ENCODE peak calls at places on chromosomes 4 and X, in ten cellular contexts. One of them, this sample, is unnamed.

GRCh38 chr4:83561381-83561780 is 25.5 kb downstream of the GPAT3 start:
- DNase-seq in AG04450: no peak
- DNase-seq in prostate gland: no peak
- DNase-seq in HL-60: peak; percentile 46
- DNase-seq in CD8-positive, alpha-beta T cell: no peak
- DNase-seq in fibroblast of lung: peak; percentile 71
- DNase-seq in hepatocyte: no peak
- DNase-seq in ovary: no peak
- DNase-seq in left ventricle myocardium inferior: no peak
- DNase-seq in suprapubic skin: no peak
- DNase-seq in this sample: no peak

GRCh38 chrX:18789916-18790315 is 82.5 kb downstream of the PPEF1 start:
- DNase-seq in AG04450: no peak
- DNase-seq in prostate gland: no peak
- DNase-seq in HL-60: no peak
- DNase-seq in CD8-positive, alpha-beta T cell: no peak
- DNase-seq in fibroblast of lung: no peak
- DNase-seq in hepatocyte: no peak
- DNase-seq in ovary: no peak
- DNase-seq in left ventricle myocardium inferior: no peak
- DNase-seq in suprapubic skin: no peak
- DNase-seq in this sample: no peak

GRCh38 chrX:13059269-13059668 is 14.8 kb upstream of the FAM9C start:
- DNase-seq in AG04450: no peak
- DNase-seq in prostate gland: no peak
- DNase-seq in HL-60: no peak
- DNase-seq in CD8-positive, alpha-beta T cell: no peak
- DNase-seq in fibroblast of lung: no peak
- DNase-seq in hepatocyte: no peak
- DNase-seq in ovary: no peak
- DNase-seq in left ventricle myocardium inferior: no peak
- DNase-seq in suprapubic skin: no peak
- DNase-seq in this sample: no peak

GRCh38 chrX:132748909-132749308 is 209.5 kb downstream of the HS6ST2 start:
- DNase-seq in AG04450: no peak
- DNase-seq in prostate gland: no peak
- DNase-seq in HL-60: no peak
- DNase-seq in CD8-positive, alpha-beta T cell: no peak
- DNase-seq in fibroblast of lung: no peak
- DNase-seq in hepatocyte: no peak
- DNase-seq in ovary: no peak
- DNase-seq in left ventricle myocardium inferior: no peak
- DNase-seq in suprapubic skin: no peak
- DNase-seq in this sample: no peak

GRCh38 chrX:13386636-13387035 is 66.8 kb upstream of the ATXN3L start:
- DNase-seq in AG04450: no peak
- DNase-seq in prostate gland: no peak
- DNase-seq in HL-60: no peak
- DNase-seq in CD8-positive, alpha-beta T cell: no peak
- DNase-seq in fibroblast of lung: no peak
- DNase-seq in hepatocyte: no peak
- DNase-seq in ovary: no peak
- DNase-seq in left ventricle myocardium inferior: no peak
- DNase-seq in suprapubic skin: no peak
- DNase-seq in this sample: no peak

GRCh38 chr4:128558896-128559669 is 250.4 kb upstream of the JADE1 start:
- DNase-seq in AG04450: no peak
- DNase-seq in prostate gland: peak; percentile 34
- DNase-seq in HL-60: peak; percentile 12
- DNase-seq in CD8-positive, alpha-beta T cell: no peak
- DNase-seq in fibroblast of lung: peak; percentile 87
- DNase-seq in hepatocyte: no peak
- DNase-seq in ovary: no peak
- DNase-seq in left ventricle myocardium inferior: no peak
- DNase-seq in suprapubic skin: no peak
- DNase-seq in this sample: no peak

GRCh38 chr4:114082348-114082747 is 102.9 kb upstream of the ARSJ start:
- DNase-seq in AG04450: no peak
- DNase-seq in prostate gland: no peak
- DNase-seq in HL-60: no peak
- DNase-seq in CD8-positive, alpha-beta T cell: no peak
- DNase-seq in fibroblast of lung: peak; percentile 20
- DNase-seq in hepatocyte: no peak
- DNase-seq in ovary: no peak
- DNase-seq in left ventricle myocardium inferior: no peak
- DNase-seq in suprapubic skin: no peak
- DNase-seq in this sample: no peak

GRCh38 chrX:111823068-111823467 is 52.9 kb upstream of the TRPC5OS start:
- DNase-seq in AG04450: no peak
- DNase-seq in prostate gland: no peak
- DNase-seq in HL-60: no peak
- DNase-seq in CD8-positive, alpha-beta T cell: no peak
- DNase-seq in fibroblast of lung: no peak
- DNase-seq in hepatocyte: peak; percentile 29
- DNase-seq in ovary: no peak
- DNase-seq in left ventricle myocardium inferior: no peak
- DNase-seq in suprapubic skin: no peak
- DNase-seq in this sample: no peak

GRCh38 chr4:123581802-123582201 is 185.2 kb downstream of the SPRY1 start:
- DNase-seq in AG04450: no peak
- DNase-seq in prostate gland: no peak
- DNase-seq in HL-60: no peak
- DNase-seq in CD8-positive, alpha-beta T cell: no peak
- DNase-seq in fibroblast of lung: no peak
- DNase-seq in hepatocyte: no peak
- DNase-seq in ovary: no peak
- DNase-seq in left ventricle myocardium inferior: no peak
- DNase-seq in suprapubic skin: no peak
- DNase-seq in this sample: no peak

GRCh38 chrX:107542500-107542899 is 85.8 kb upstream of the PRPS1 start:
- DNase-seq in AG04450: no peak
- DNase-seq in prostate gland: peak; percentile 16
- DNase-seq in HL-60: no peak
- DNase-seq in CD8-positive, alpha-beta T cell: no peak
- DNase-seq in fibroblast of lung: peak; percentile 51
- DNase-seq in hepatocyte: peak; percentile 30
- DNase-seq in ovary: no peak
- DNase-seq in left ventricle myocardium inferior: no peak
- DNase-seq in suprapubic skin: no peak
- DNase-seq in this sample: peak; percentile 27

GRCh38 chrX:150371877-150372276 is 8.8 kb downstream of the MAMLD1 start:
- DNase-seq in AG04450: no peak
- DNase-seq in prostate gland: no peak
- DNase-seq in HL-60: no peak
- DNase-seq in CD8-positive, alpha-beta T cell: no peak
- DNase-seq in fibroblast of lung: no peak
- DNase-seq in hepatocyte: no peak
- DNase-seq in ovary: no peak
- DNase-seq in left ventricle myocardium inferior: no peak
- DNase-seq in suprapubic skin: no peak
- DNase-seq in this sample: no peak

GRCh38 chr4:105598044-105598443 is 45.6 kb downstream of the ARHGEF38 start:
- DNase-seq in AG04450: no peak
- DNase-seq in prostate gland: no peak
- DNase-seq in HL-60: no peak
- DNase-seq in CD8-positive, alpha-beta T cell: no peak
- DNase-seq in fibroblast of lung: no peak
- DNase-seq in hepatocyte: no peak
- DNase-seq in ovary: no peak
- DNase-seq in left ventricle myocardium inferior: no peak
- DNase-seq in suprapubic skin: no peak
- DNase-seq in this sample: no peak

GRCh38 chr4:156294577-156294976 is 340.9 kb upstream of the CTSO start:
- DNase-seq in AG04450: peak; percentile 36
- DNase-seq in prostate gland: no peak
- DNase-seq in HL-60: peak; percentile 8
- DNase-seq in CD8-positive, alpha-beta T cell: no peak
- DNase-seq in fibroblast of lung: peak; percentile 96
- DNase-seq in hepatocyte: peak; percentile 65
- DNase-seq in ovary: no peak
- DNase-seq in left ventricle myocardium inferior: no peak
- DNase-seq in suprapubic skin: no peak
- DNase-seq in this sample: no peak

DNA sequence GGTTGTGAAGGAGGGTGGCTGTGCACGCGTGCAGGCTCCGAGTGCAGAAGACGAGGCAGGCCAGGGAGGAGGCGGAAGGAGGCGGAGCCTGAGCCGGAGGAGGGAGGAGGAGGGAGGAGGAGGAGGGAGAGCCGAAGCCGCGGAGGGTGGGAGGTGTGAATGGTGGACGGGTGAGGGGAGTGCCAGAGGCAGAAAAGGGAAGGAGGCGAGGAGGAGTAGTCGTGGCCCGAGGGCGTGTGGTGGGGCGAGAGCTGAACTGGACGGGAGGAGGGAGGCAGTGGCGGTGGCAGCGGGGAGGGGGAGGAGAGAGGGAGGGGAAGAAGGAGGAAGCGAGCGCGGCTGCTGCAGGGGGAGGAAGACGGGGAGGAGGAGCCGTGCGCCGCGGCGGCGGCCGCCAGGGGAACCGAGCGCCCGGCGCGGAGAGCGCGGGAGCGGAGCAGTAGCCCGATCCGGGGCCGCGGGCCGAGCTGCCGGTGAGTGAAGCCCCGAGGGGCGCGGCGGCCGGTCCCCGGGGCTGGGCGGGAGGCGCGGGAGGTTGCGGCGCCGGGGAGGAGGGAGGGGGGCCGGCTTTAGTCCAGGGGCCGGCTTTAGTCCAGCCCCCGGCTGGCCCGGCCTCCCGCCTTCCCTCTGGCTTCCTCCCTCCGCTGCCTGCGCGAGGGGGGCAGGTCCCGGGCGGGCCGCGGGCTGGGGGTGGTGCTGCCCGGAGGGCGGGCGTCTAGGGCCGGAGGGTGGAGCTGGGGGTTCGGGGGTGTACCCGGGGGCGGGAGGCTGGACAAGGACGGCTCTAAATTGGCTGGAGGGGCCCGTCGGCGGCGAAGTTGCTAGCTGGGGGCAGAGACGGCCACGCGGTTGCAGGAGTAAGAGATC is at the start of gene TMEM164:
- DNase-seq in AG04450: peak; percentile 37
- DNase-seq in prostate gland: peak; percentile 69
- DNase-seq in HL-60: peak; percentile 94
- DNase-seq in CD8-positive, alpha-beta T cell: peak; percentile 71
- DNase-seq in fibroblast of lung: peak; percentile 80
- DNase-seq in hepatocyte: peak; percentile 83
- DNase-seq in ovary: peak; percentile 85
- DNase-seq in left ventricle myocardium inferior: peak; percentile 86
- DNase-seq in suprapubic skin: peak; percentile 87
- DNase-seq in this sample: peak; percentile 72
- TF ChIP-seq CTCF in AG04450: no peak
- TF ChIP-seq CTCF in prostate gland: peak; percentile 20
- TF ChIP-seq CTCF in HL-60: no peak
- TF ChIP-seq CTCF in CD8-positive, alpha-beta T cell: no peak
- TF ChIP-seq CTCF in fibroblast of lung: no peak
- TF ChIP-seq CTCF in hepatocyte: no peak
- TF ChIP-seq CTCF in ovary: no peak
- TF ChIP-seq CTCF in left ventricle myocardium inferior: peak; percentile 43
- TF ChIP-seq CTCF in suprapubic skin: peak; percentile 20
- TF ChIP-seq CTCF in this sample: no peak

DNA sequence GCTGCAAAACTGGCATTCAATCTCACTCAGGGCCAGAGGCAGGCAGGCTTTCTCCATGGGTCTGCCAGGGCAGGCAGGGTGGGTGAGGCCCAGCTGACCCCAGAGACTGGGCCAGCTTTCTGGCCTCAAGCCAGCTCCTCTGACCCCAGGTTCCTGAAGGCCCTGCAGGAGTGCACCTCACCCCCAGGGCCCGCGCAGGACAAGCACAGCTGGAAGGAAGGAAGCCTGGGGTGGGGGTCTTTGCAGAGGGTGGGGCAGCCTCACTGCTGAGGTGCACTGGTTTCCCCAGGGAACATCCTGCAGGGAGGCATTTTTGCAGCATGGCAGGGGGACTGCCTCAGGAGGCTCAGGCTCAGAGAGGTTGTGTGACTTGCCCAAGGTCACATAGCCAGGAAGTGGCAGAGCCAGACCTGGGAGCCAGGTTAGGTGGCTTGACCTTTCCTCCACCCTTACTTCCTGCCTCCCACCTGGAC is 31.5 kb upstream of the AFAP1 start:
- DNase-seq in AG04450: no peak
- DNase-seq in prostate gland: no peak
- DNase-seq in HL-60: no peak
- DNase-seq in CD8-positive, alpha-beta T cell: no peak
- DNase-seq in fibroblast of lung: no peak
- DNase-seq in hepatocyte: no peak
- DNase-seq in ovary: no peak
- DNase-seq in left ventricle myocardium inferior: no peak
- DNase-seq in suprapubic skin: no peak
- DNase-seq in this sample: no peak
- H3K4me3 ChIP-seq in AG04450: no peak overlapping the region
- H3K4me3 ChIP-seq in prostate gland: no peak overlapping the region
- H3K4me3 ChIP-seq in HL-60: no peak overlapping the region
- H3K4me3 ChIP-seq in CD8-positive, alpha-beta T cell: peak overlapping the region; percentile 44
- H3K4me3 ChIP-seq in fibroblast of lung: no peak overlapping the region
- H3K4me3 ChIP-seq in hepatocyte: no peak overlapping the region
- H3K4me3 ChIP-seq in ovary: no peak overlapping the region
- H3K4me3 ChIP-seq in left ventricle myocardium inferior: peak overlapping the region; percentile 6
- H3K4me3 ChIP-seq in suprapubic skin: no peak overlapping the region
- H3K4me3 ChIP-seq in this sample: no peak overlapping the region

GRCh38 chr4:87121332-87122065 is 98.9 kb downstream of the KLHL8 start:
- DNase-seq in AG04450: no peak
- DNase-seq in prostate gland: peak; percentile 80
- DNase-seq in HL-60: no peak
- DNase-seq in CD8-positive, alpha-beta T cell: no peak
- DNase-seq in fibroblast of lung: peak; percentile 70
- DNase-seq in hepatocyte: no peak
- DNase-seq in ovary: no peak
- DNase-seq in left ventricle myocardium inferior: no peak
- DNase-seq in suprapubic skin: no peak
- DNase-seq in this sample: no peak
- H3K27ac ChIP-seq in AG04450: peak overlapping the region; percentile 85
- H3K27ac ChIP-seq in prostate gland: peak overlapping the region; percentile 77
- H3K27ac ChIP-seq in HL-60: no peak overlapping the region
- H3K27ac ChIP-seq in CD8-positive, alpha-beta T cell: no peak overlapping the region
- H3K27ac ChIP-seq in fibroblast of lung: no peak overlapping the region
- H3K27ac ChIP-seq in hepatocyte: peak overlapping the region; percentile 70
- H3K27ac ChIP-seq in ovary: no peak overlapping the region
- H3K27ac ChIP-seq in left ventricle myocardium inferior: peak overlapping the region; percentile 86
- H3K27ac ChIP-seq in suprapubic skin: peak overlapping the region; percentile 90
- H3K27ac ChIP-seq in this sample: no peak overlapping the region

DNA sequence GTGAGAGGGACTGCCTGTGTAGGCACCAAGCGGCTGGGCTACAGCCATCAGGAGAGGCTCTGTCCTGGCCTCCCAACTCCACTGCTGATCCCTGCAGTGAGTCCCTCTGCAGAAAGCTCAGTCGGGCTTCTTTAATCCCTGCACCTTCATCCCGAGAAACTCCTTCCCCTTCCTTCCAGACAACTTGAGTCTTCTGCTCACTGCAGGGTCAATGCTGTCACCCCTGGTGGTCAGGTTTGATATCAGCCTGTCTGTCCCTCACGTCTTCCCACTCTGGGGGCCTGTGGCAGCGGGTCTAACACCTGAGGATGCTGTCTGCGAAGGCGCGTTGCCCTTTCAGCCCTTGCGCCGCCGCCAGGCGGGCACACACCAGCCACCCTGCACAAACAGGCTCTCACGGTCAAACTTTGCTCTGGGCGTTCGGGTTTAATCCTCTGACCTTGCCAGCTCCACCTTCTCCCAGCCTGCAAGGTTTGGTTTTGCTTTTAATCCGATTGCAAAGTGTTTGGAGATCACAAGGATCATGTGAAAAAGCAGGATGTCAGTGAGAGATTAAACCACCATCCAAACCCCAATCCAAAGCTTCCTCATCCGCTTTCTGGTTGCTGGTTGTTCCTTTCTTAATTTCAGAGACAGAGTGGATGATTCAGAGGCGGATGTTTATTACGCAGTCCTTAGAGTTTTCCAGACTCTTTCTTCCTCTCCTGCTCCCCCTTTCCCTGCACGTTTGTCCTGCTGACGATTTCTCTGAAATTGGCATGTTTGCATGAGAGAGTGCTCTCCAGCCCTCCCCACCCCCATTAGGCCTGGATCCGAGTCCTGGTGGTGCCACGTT is 74.8 kb upstream of the SLC34A2 start:
- DNase-seq in AG04450: no peak
- DNase-seq in prostate gland: no peak
- DNase-seq in HL-60: no peak
- DNase-seq in CD8-positive, alpha-beta T cell: no peak
- DNase-seq in fibroblast of lung: no peak
- DNase-seq in hepatocyte: no peak
- DNase-seq in ovary: no peak
- DNase-seq in left ventricle myocardium inferior: no peak
- DNase-seq in suprapubic skin: no peak
- DNase-seq in this sample: no peak
- TF ChIP-seq CTCF in AG04450: no peak
- TF ChIP-seq CTCF in prostate gland: no peak
- TF ChIP-seq CTCF in HL-60: no peak
- TF ChIP-seq CTCF in CD8-positive, alpha-beta T cell: no peak
- TF ChIP-seq CTCF in fibroblast of lung: no peak
- TF ChIP-seq CTCF in hepatocyte: no peak
- TF ChIP-seq CTCF in ovary: no peak
- TF ChIP-seq CTCF in left ventricle myocardium inferior: no peak
- TF ChIP-seq CTCF in suprapubic skin: no peak
- TF ChIP-seq CTCF in this sample: no peak

This sample was measured in OCI-LY7.